ENCODE peak calls at places on chromosomes 6 and 20, in four cellular contexts. Q is ovary, P is fibroblast of pulmonary artery, L is upper lobe of right lung. C is an unnamed sample.

GRCh38 chr6:3341467-3341866 is 82.7 kb downstream of the PSMG4 start:
- DNase-seq in Q (no peak), P (peak), L (no peak), C (no peak)

GRCh38 chr20:46261456-46262253 is 46.6 kb downstream of the CDH22 start:
- DNase-seq in Q (no peak), P (no peak), L (no peak), C (no peak)

GRCh38 chr6:63663147-63663877 is 27.7 kb downstream of the PHF3 start:
- DNase-seq in Q (no peak), P (peak), L (no peak), C (no peak)

GRCh38 chr6:113073611-113074191 is 726.6 kb downstream of the RFPL4B start:
- DNase-seq in Q (no peak), P (peak), L (no peak), C (no peak)

GRCh38 chr6:90868256-90868655 is 281.4 kb upstream of the MAP3K7 start:
- DNase-seq in Q (no peak), P (no peak), L (no peak), C (no peak)

GRCh38 chr6:6466967-6467761 is 121.4 kb upstream of the LY86 start:
- DNase-seq in Q (no peak), P (no peak), L (no peak), C (no peak)

GRCh38 chr20:34675993-34676641 is 775 bp downstream of the PIGU start:
- DNase-seq in Q (no peak), P (no peak), L (no peak), C (no peak)

GRCh38 chr6:16803294-16804006 is 42.2 kb upstream of the ATXN1 start:
- DNase-seq in Q (peak), P (peak), L (no peak), C (no peak)

GRCh38 chr6:141685416-141685815 is 447.3 kb upstream of the GJE1 start:
- DNase-seq in Q (no peak), P (peak), L (no peak), C (no peak)

GRCh38 chr20:53088786-53089185 is 116.6 kb downstream of the TSHZ2 start:
- DNase-seq in Q (no peak), P (no peak), L (no peak), C (no peak)

GRCh38 chr6:159790149-159790946 is at the start of gene MRPL18:
- DNase-seq in Q (peak), P (peak), L (peak), C (peak)

GRCh38 chr6:32583527-32583898 is 6.1 kb downstream of the HLA-DRB1 start:
- DNase-seq in Q (no peak), P (no peak), L (no peak), C (no peak)

GRCh38 chr6:127484207-127484858 is 25.1 kb upstream of the KIAA0408 start:
- DNase-seq in Q (no peak), P (peak), L (no peak), C (peak)

GRCh38 chr6:36735110-36735971 is 37.7 kb downstream of the RAB44 start:
- DNase-seq in Q (peak), P (peak), L (peak), C (no peak)

GRCh38 chr6:117615981-117616961 is 14.0 kb upstream of the GOPC start:
- DNase-seq in Q (no peak), P (no peak), L (no peak), C (no peak)

GRCh38 chr20:3681931-3682820 is at the start of gene ADAM33:
- DNase-seq in Q (peak), P (no peak), L (no peak), C (no peak)

GRCh38 chr6:108782231-108783041 is 65.8 kb upstream of the ARMC2 start:
- DNase-seq in Q (peak), P (peak), L (peak), C (peak)

GRCh38 chr6:142715386-142715785 is 229.6 kb downstream of the HIVEP2 start:
- DNase-seq in Q (no peak), P (no peak), L (no peak), C (no peak)

GRCh38 chr20:47120346-47120745 is 225.7 kb downstream of the EYA2 start:
- DNase-seq in Q (no peak), P (no peak), L (no peak), C (no peak)

GRCh38 chr6:74115674-74116073 is 419.7 kb downstream of the CD109 start:
- DNase-seq in Q (no peak), P (peak), L (no peak), C (no peak)

GRCh38 chr6:35083507-35083906 is 57.6 kb downstream of the TCP11 start:
- DNase-seq in Q (no peak), P (no peak), L (peak), C (no peak)

GRCh38 chr6:1767481-1768246 is 157.9 kb downstream of the FOXC1 start:
- DNase-seq in Q (no peak), P (peak), L (no peak), C (no peak)

GRCh38 chr6:20539387-20539786 is 5.1 kb downstream of the CDKAL1 start:
- DNase-seq in Q (no peak), P (no peak), L (no peak), C (peak)

GRCh38 chr20:17630806-17631195 is 51.2 kb downstream of the RRBP1 start:
- DNase-seq in Q (no peak), P (no peak), L (no peak), C (no peak)

GRCh38 chr6:71321344-71321743 is 32.7 kb downstream of the OGFRL1 start:
- DNase-seq in Q (no peak), P (no peak), L (no peak), C (no peak)

GRCh38 chr6:154792761-154793160 is 59.5 kb downstream of the SCAF8 start:
- DNase-seq in Q (no peak), P (no peak), L (no peak), C (no peak)

GRCh38 chr6:74068945-74069570 is 373.1 kb downstream of the CD109 start:
- DNase-seq in Q (no peak), P (peak), L (no peak), C (no peak)

GRCh38 chr6:118103381-118104105 is 196.5 kb downstream of the SLC35F1 start:
- DNase-seq in Q (no peak), P (no peak), L (no peak), C (no peak)

GRCh38 chr20:18165553-18165952 is 27.9 kb downstream of the KAT14 start:
- DNase-seq in Q (no peak), P (no peak), L (no peak), C (peak)

GRCh38 chr20:3312940-3313656 is 74.1 kb upstream of the SLC4A11 start:
- DNase-seq in Q (no peak), P (peak), L (no peak), C (no peak)

GRCh38 chr6:123316733-123317323 is 319.9 kb downstream of the TRDN start:
- DNase-seq in Q (no peak), P (peak), L (no peak), C (no peak)

GRCh38 chr20:59994697-59995122 is 36.5 kb downstream of the CDH26 start:
- DNase-seq in Q (no peak), P (no peak), L (peak), C (no peak)

GRCh38 chr6:150588862-150589499 is 10.7 kb upstream of the PLEKHG1 start:
- DNase-seq in Q (no peak), P (no peak), L (no peak), C (no peak)

GRCh38 chr6:87807423-87807978 is 105.5 kb upstream of the AKIRIN2 start:
- DNase-seq in Q (no peak), P (no peak), L (no peak), C (no peak)
- H3K4me3 ChIP-seq in Q (no peak), P (no peak), L (no peak), C (no peak)

GRCh38 chr6:170289108-170289931 is 1.6 kb downstream of the DLL1 start:
- DNase-seq in Q (peak), P (no peak), L (no peak), C (no peak)
- H3K4me3 ChIP-seq in Q (peak), P (peak), L (peak), C (peak)

GRCh38 chr6:30570263-30570662 is 979 bp upstream of the ABCF1 start:
- DNase-seq in Q (no peak), P (no peak), L (no peak), C (no peak)
- H3K4me3 ChIP-seq in Q (peak), P (peak), L (peak), C (peak)

GRCh38 chr6:30344191-30344867 is 627 bp upstream of the RPP21 start:
- DNase-seq in Q (no peak), P (no peak), L (no peak), C (no peak)

GRCh38 chr6:30348957-30349356 is 4.0 kb downstream of the RPP21 start:
- DNase-seq in Q (no peak), P (no peak), L (no peak), C (no peak)

GRCh38 chr6:30344868-30345671 is at the start of gene RPP21:
- DNase-seq in Q (peak), P (peak), L (peak), C (peak)

GRCh38 chr6:30349411-30350177 is 4.6 kb downstream of the RPP21 start:
- DNase-seq in Q (no peak), P (no peak), L (no peak), C (no peak)

DNA sequence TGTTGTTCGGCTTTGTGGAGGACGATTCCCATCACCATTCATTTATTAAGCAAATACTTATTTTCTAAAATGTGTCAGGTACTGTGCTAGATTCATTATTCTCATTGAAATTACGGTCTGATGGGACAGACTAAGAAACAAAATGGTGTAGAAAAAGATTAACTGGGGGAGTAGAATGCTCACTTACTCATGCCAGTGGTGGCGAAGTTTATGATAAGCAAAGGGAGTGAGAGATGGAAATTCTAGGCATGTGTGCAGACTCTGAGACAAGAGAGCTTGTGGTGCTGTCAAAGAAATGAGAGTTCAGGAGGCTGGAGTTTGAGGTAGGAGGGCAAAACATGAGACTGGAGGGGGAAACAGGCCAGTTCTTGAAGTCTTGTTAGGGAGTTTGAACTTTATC is 896 bp downstream of the RPP21 start:
- DNase-seq in Q (no peak), P (no peak), L (no peak), C (no peak)
- H3K4me3 ChIP-seq in Q (peak), P (peak), L (peak), C (peak)

GRCh38 chr6:116247285-116247684 is 6.6 kb downstream of the TSPYL4 start:
- DNase-seq in Q (no peak), P (no peak), L (no peak), C (no peak)
- H3K4me3 ChIP-seq in Q (no peak), P (no peak), L (no peak), C (no peak)

GRCh38 chr20:31676534-31677030 is 38.9 kb downstream of the COX4I2 start:
- DNase-seq in Q (no peak), P (no peak), L (no peak), C (no peak)

GRCh38 chr20:31674895-31675827 is 37.4 kb downstream of the COX4I2 start:
- DNase-seq in Q (no peak), P (peak), L (peak), C (peak)

GRCh38 chr20:31675828-31676533 is 38.3 kb downstream of the COX4I2 start:
- DNase-seq in Q (no peak), P (peak), L (no peak), C (peak)

GRCh38 chr20:31673435-31673834 is 35.7 kb downstream of the COX4I2 start:
- DNase-seq in Q (no peak), P (no peak), L (no peak), C (no peak)

GRCh38 chr20:31673943-31674463 is 36.3 kb downstream of the COX4I2 start:
- DNase-seq in Q (no peak), P (no peak), L (no peak), C (peak)
- H3K4me3 ChIP-seq in Q (no peak), P (no peak), L (no peak), C (peak)

GRCh38 chr6:17883665-17884500 is 103.6 kb downstream of the KIF13A start:
- DNase-seq in Q (no peak), P (no peak), L (no peak), C (no peak)
- H3K4me3 ChIP-seq in Q (no peak), P (no peak), L (no peak), C (no peak)

DNA sequence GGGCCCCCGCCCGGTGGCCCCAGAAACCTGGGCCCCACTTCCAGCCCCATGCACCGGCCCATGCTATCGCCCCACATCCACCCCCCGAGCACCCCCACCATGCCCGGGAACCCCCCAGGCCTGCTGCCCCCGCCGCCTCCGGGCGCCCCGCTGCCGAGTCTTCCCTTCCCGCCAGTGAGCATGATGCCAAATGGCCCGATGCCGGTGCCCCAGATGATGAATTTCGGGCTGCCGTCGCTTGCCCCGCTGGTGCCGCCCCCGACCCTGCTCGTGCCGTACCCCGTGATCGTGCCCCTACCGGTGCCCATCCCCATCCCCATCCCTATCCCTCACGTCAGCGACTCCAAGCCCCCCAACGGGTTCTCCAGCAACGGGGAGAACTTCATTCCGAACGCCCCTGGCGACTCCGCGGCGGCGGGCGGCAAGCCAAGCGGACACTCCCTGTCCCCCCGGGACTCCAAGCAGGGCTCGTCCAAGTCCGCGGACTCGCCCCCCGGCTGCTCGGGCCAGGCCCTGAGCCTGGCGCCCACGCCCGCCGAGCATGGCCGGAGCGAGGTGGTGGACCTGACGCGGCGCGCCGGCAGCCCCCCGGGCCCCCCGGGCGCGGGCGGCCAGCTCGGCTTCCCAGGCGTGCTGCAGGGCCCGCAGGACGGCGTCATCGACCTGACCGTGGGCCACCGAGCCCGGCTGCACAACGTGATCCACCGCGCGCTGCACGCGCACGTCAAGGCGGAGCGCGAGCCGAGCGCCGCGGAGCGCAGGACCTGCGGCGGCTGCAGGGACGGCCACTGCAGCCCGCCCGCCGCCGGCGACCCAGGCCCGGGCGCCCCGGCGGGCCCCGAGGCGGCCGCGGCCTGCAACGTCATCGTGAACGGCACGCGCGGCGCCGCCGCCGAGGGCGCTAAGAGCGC is 144.5 kb downstream of the SOBP start:
- DNase-seq in Q (peak), P (no peak), L (no peak), C (no peak)
- H3K4me3 ChIP-seq in Q (no peak), P (no peak), L (no peak), C (no peak)